ENCODE peak calls at places on chromosomes 6 and 20, in four cellular contexts. S, O, P and I are unnamed samples.
A peak's percentile ranks its signal among the peaks of the same experiment; 100 is the strongest.

GRCh38 chr6:169158750-169159149 is 94.9 kb downstream of the THBS2 start:
- DNase-seq in P (no peak), O (no peak), S (no peak), I (no peak)

GRCh38 chr20:33460711-33461110 is 17.1 kb upstream of the SNTA1 start:
- DNase-seq in S (no peak), O (no peak), P (no peak), I (no peak)

GRCh38 chr6:16731503-16732018 is 29.7 kb downstream of the ATXN1 start:
- DNase-seq in P (no peak), O (peak; percentile 32), S (peak; percentile 30), I (no peak)

GRCh38 chr6:28923318-28924102 is at the start of gene TRIM27:
- DNase-seq in S (peak; percentile 95), P (peak; percentile 88), O (peak; percentile 77), I (peak; percentile 85)

GRCh38 chr6:1697688-1698351 is 88.1 kb downstream of the FOXC1 start:
- DNase-seq in S (no peak), O (no peak), P (no peak), I (no peak)

GRCh38 chr6:113328886-113329381 is 528.2 kb upstream of the MARCKS start:
- DNase-seq in O (no peak), S (no peak), P (no peak), I (no peak)

GRCh38 chr6:11236351-11236750 is 3.9 kb upstream of the NEDD9 start:
- DNase-seq in O (peak; percentile 44), P (no peak), S (no peak), I (no peak)

GRCh38 chr6:42022755-42023384 is 27.5 kb upstream of the TAF8 start:
- DNase-seq in S (no peak), O (no peak), P (no peak), I (no peak)

GRCh38 chr6:21486115-21486514 is 107.4 kb upstream of the SOX4 start:
- DNase-seq in O (no peak), S (no peak), P (no peak), I (no peak)

DNA sequence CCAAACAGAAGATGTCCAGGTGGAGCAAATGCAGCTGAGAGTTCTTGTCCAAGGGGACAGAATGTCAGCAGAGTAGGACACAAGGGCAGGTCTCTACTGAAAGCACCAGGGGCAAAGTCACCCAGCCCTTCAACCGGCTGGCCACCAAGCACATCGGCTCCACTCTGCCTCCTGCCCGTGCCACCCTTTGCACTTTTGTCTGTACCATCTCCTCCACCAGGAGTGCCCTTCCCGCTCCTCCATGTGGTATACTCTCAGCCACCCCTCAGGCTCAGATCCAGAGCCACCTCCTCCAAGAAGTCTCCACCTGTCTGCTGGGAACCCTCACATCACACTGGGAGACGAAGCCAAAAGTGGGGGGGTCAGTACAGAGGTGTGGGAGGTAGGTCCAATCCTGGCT is 4.1 kb upstream of the HSPA12B start:
- DNase-seq in O (no peak), P (no peak), S (no peak), I (no peak)
- H3K27me3 ChIP-seq in O (peaks cover 6% of the 10 kb centered on the region), P (peaks cover 65% of the 10 kb centered on the region), S (no peaks in the 10 kb centered on the region), I (peaks cover 15% of the 10 kb centered on the region)

GRCh38 chr6:43835872-43836419 is 65.9 kb downstream of the VEGFA start:
- DNase-seq in P (no peak), S (no peak), O (no peak), I (no peak)
- H3K4me1 ChIP-seq in P (peaks cover 67% of the 10 kb centered on the region), S (peaks cover 10% of the 10 kb centered on the region), O (no peaks in the 10 kb centered on the region), I (no peaks in the 10 kb centered on the region)

DNA sequence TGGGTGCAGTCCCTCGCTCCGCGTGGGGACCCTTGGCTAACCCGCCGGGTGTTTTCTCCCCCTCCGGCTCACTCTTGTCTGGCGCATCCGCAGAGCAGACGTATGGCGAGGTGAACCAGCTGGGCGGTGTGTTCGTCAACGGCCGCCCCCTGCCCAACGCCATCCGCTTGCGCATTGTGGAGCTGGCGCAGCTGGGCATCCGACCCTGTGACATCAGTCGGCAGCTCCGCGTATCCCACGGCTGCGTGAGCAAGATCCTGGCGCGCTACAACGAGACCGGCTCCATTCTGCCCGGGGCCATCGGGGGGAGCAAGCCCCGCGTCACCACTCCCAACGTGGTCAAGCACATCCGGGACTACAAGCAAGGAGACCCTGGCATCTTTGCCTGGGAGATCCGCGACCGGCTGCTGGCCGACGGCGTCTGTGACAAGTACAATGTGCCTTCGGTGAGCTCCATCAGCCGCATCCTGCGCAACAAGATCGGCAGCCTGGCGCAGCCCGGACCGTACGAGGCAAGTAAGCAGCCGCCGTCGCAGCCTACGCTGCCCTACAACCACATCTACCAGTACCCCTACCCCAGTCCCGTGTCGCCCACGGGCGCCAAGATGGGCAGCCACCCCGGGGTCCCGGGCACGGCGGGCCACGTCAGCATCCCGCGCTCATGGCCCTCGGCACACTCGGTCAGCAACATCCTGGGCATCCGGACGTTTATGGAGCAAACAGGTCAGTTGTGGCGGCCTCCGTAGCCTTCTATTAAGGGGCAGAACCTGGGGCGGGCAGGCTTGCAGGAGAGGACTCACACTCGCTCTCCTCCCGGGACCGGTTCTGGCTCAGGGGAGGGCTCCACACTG is 1.1 kb downstream of the PAX1 start:
- DNase-seq in O (no peak), P (no peak), S (no peak), I (no peak)
- H3K4me3 ChIP-seq in O (no peak overlapping the region), P (no peak overlapping the region), S (no peak overlapping the region), I (no peak overlapping the region)

GRCh38 chr6:159229526-159229925 is 60.3 kb downstream of the FNDC1 start:
- DNase-seq in S (no peak), P (no peak), O (no peak), I (no peak)
- H3K27me3 ChIP-seq in S (peaks cover 67% of the 10 kb centered on the region), P (peaks cover 51% of the 10 kb centered on the region), O (no peaks in the 10 kb centered on the region), I (peaks cover 17% of the 10 kb centered on the region)

GRCh38 chr6:125792680-125793079 is 1.9 kb downstream of the NCOA7 start:
- DNase-seq in O (no peak), P (no peak), S (no peak), I (no peak)

GRCh38 chr6:125793863-125794262 is 3.1 kb downstream of the NCOA7 start:
- DNase-seq in P (no peak), O (no peak), S (peak; percentile 28), I (no peak)

GRCh38 chr6:125793280-125793679 is 2.5 kb downstream of the NCOA7 start:
- DNase-seq in O (no peak), P (no peak), S (no peak), I (peak; percentile 18)

GRCh38 chr6:125795301-125795700 is 4.5 kb downstream of the NCOA7 start:
- DNase-seq in S (no peak), P (no peak), O (no peak), I (no peak)

GRCh38 chr6:125794342-125795137 is 3.8 kb downstream of the NCOA7 start:
- DNase-seq in O (no peak), S (peak; percentile 54), P (no peak), I (no peak)
- H3K4me1 ChIP-seq in O (peaks cover 13% of the 10 kb centered on the region), S (peaks cover 64% of the 10 kb centered on the region), P (peaks cover 38% of the 10 kb centered on the region), I (peaks cover 22% of the 10 kb centered on the region)

GRCh38 chr6:123802697-123803455 is 789 bp upstream of the NKAIN2 start:
- DNase-seq in S (peak; percentile 71), P (peak; percentile 57), O (peak; percentile 21), I (peak; percentile 49)

GRCh38 chr6:123802351-123802696 is 1.3 kb upstream of the NKAIN2 start:
- DNase-seq in P (no peak), O (no peak), S (peak; percentile 33), I (no peak)

GRCh38 chr6:123804771-123805540 is 1.3 kb downstream of the NKAIN2 start:
- DNase-seq in P (no peak), O (no peak), S (no peak), I (no peak)

GRCh38 chr6:123803456-123803861 is 206 bp upstream of the NKAIN2 start:
- DNase-seq in P (no peak), O (no peak), S (no peak), I (no peak)

DNA sequence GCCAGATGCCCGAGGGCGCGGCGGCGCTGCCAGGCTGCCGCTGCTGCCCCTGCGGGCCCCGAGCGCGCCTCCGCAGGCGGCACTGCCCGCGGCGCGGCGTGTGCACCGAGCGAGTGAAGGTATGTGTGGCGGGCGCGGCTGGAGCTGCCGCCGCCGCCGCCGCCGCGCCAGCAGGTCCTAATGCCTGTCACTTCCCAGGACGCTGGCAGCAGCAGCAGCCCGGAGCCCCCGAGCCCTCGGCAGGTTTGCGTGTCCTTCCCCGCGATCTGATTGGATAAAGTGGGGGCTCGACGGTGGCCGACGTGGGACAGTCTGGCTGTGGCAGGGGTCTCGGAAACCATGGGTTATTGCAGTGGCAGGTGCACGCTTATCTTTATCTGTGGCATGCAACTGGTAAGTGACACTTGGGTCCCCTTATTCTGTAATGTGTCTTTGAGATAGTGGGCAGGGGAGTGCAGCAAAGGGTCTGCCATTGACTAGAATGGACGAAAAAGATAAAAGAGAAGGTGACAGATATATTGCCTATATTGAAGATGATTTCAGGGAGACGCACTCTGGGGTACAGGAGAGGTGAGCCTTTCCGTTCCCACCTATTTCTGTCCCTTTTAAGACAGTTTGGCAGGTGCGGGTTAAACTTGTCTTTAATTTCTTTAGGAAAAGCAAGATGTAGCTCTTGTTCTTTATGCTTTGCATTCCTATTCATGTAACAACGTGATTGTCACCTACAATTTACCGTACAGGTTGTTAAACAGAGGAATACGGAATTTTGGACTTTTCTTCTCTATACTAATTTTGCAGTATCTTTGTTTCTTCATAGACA is at the start of gene NKAIN2:
- DNase-seq in O (no peak), P (no peak), S (no peak), I (no peak)
- H3K4me3 ChIP-seq in O (no peak within 1 kb of the TSS), P (no peak within 1 kb of the TSS), S (peak within 1 kb of the TSS; percentile 52), I (peak within 1 kb of the TSS; percentile 25)